ENCODE peak calls at places on chromosomes 13 and 19, in eight cellular contexts. C is stomach, O is mammary epithelial cell, F is neural crest cell, S is anterior cingulate cortex, J is left ventricle myocardium inferior, E is iPS DF 19.7, X is HEK293T. A is an unnamed sample.

GRCh38 chr19:3019211-3019854 is 9.7 kb downstream of the TLE2 start:
- DNase-seq in C (no peak), O (no peak), F (no peak), S (no peak), J (no peak), E (no peak), X (no peak), A (no peak)

GRCh38 chr13:109509154-109509905 is 277.1 kb downstream of the IRS2 start:
- DNase-seq in C (no peak), O (peak), F (no peak), S (no peak), J (no peak), E (no peak), X (no peak), A (no peak)

GRCh38 chr13:28434934-28435333 is 60.0 kb downstream of the FLT1 start:
- DNase-seq in C (no peak), O (no peak), F (no peak), S (no peak), J (no peak), E (no peak), X (no peak), A (no peak)

GRCh38 chr19:3057275-3057714 is 5.0 kb downstream of the TLE5 start:
- DNase-seq in C (peak), O (peak), F (no peak), S (peak), J (peak), E (no peak), X (no peak), A (peak)

GRCh38 chr13:107157272-107157671 is 589.3 kb upstream of the ARGLU1 start:
- DNase-seq in C (no peak), O (no peak), F (no peak), S (no peak), J (no peak), E (no peak), X (no peak), A (no peak)

GRCh38 chr13:29522044-29522685 is 73.3 kb downstream of the SLC7A1 start:
- DNase-seq in C (no peak), O (no peak), F (no peak), S (no peak), J (no peak), E (no peak), X (no peak), A (no peak)

GRCh38 chr19:54462713-54463530 is 656 bp downstream of the LENG9 start:
- DNase-seq in C (peak), O (peak), F (peak), S (peak), J (peak), E (no peak), X (no peak), A (peak)

GRCh38 chr13:99043700-99044300 is 65.9 kb upstream of the DOCK9 start:
- DNase-seq in C (no peak), O (no peak), F (no peak), S (no peak), J (no peak), E (no peak), X (no peak), A (no peak)

GRCh38 chr19:3644351-3645066 is 17.9 kb upstream of the CACTIN start:
- DNase-seq in C (peak), O (no peak), F (no peak), S (peak), J (no peak), E (no peak), X (no peak), A (no peak)

GRCh38 chr13:26499209-26499601 is 58.3 kb upstream of the WASF3 start:
- DNase-seq in C (no peak), O (no peak), F (no peak), S (no peak), J (no peak), E (no peak), X (no peak), A (no peak)

GRCh38 chr13:73103238-73103637 is 44.4 kb downstream of the KLF5 start:
- DNase-seq in C (no peak), O (no peak), F (no peak), S (no peak), J (no peak), E (no peak), X (no peak), A (no peak)

GRCh38 chr13:27751953-27752352 is 40.3 kb upstream of the GSX1 start:
- DNase-seq in C (no peak), O (no peak), F (no peak), S (no peak), J (no peak), E (no peak), X (no peak), A (no peak)

GRCh38 chr13:97252735-97253134 is 30.6 kb downstream of the MBNL2 start:
- DNase-seq in C (no peak), O (no peak), F (no peak), S (no peak), J (no peak), E (no peak), X (no peak), A (no peak)

GRCh38 chr19:33631628-33631995 is 9.9 kb downstream of the CHST8 start:
- DNase-seq in C (peak), O (no peak), F (no peak), S (no peak), J (no peak), E (no peak), X (no peak), A (no peak)

GRCh38 chr19:4182082-4182926 is at the start of the genes ANKRD24 and SIRT6:
- DNase-seq in C (peak), O (peak), F (peak), S (peak), J (peak), E (peak), X (peak), A (peak)

GRCh38 chr13:20363604-20364003 is 131.5 kb upstream of the GJB6 start:
- DNase-seq in C (no peak), O (no peak), F (no peak), S (no peak), J (no peak), E (no peak), X (no peak), A (no peak)

GRCh38 chr13:20945952-20946383 is 43.4 kb upstream of the XPO4 start:
- DNase-seq in C (no peak), O (no peak), F (no peak), S (no peak), J (peak), E (no peak), X (no peak), A (no peak)

GRCh38 chr13:49830721-49831120 is 38.2 kb upstream of the KPNA3 start:
- DNase-seq in C (no peak), O (no peak), F (no peak), S (no peak), J (no peak), E (no peak), X (no peak), A (no peak)

GRCh38 chr13:112733112-112733511 is 43.3 kb downstream of the ATP11A start:
- DNase-seq in C (no peak), O (no peak), F (no peak), S (no peak), J (no peak), E (peak), X (no peak), A (no peak)

GRCh38 chr19:7505682-7506384 is 10.1 kb upstream of the ZNF358 start:
- DNase-seq in C (no peak), O (no peak), F (peak), S (no peak), J (no peak), E (no peak), X (peak), A (no peak)

GRCh38 chr19:29092712-29093552 is 120.0 kb downstream of the UQCRFS1 start:
- DNase-seq in C (no peak), O (no peak), F (no peak), S (no peak), J (no peak), E (no peak), X (no peak), A (no peak)

GRCh38 chr13:51607165-51607564 is 22.9 kb downstream of the WDFY2 start:
- DNase-seq in C (no peak), O (no peak), F (no peak), S (no peak), J (no peak), E (no peak), X (no peak), A (no peak)

GRCh38 chr19:58557253-58558065 is 952 bp downstream of the UBE2M start:
- DNase-seq in C (no peak), O (no peak), F (no peak), S (no peak), J (peak), E (no peak), X (no peak), A (no peak)

GRCh38 chr19:12695997-12696365 is 450 bp downstream of the FBXW9 start:
- DNase-seq in C (no peak), O (no peak), F (no peak), S (no peak), J (no peak), E (no peak), X (no peak), A (no peak)

GRCh38 chr13:112171570-112171965 is 104.6 kb downstream of the SOX1 start:
- DNase-seq in C (no peak), O (no peak), F (no peak), S (no peak), J (no peak), E (no peak), X (no peak), A (no peak)

GRCh38 chr19:453606-454005 is 7.2 kb downstream of the SHC2 start:
- DNase-seq in C (no peak), O (no peak), F (no peak), S (no peak), J (no peak), E (no peak), X (no peak), A (no peak)

GRCh38 chr19:58409010-58409790 is 751 bp downstream of the ZNF584 start:
- DNase-seq in C (no peak), O (no peak), F (no peak), S (no peak), J (no peak), E (no peak), X (no peak), A (no peak)

GRCh38 chr19:42313096-42313839 is at the start of gene TMEM145:
- DNase-seq in C (peak), O (peak), F (peak), S (peak), J (no peak), E (no peak), X (peak), A (peak)

GRCh38 chr19:39408392-39409206 is 2.0 kb downstream of the ZFP36 start:
- DNase-seq in C (no peak), O (peak), F (no peak), S (no peak), J (no peak), E (no peak), X (no peak), A (no peak)

GRCh38 chr19:6521718-6522646 is 8.8 kb upstream of the TNFSF9 start:
- DNase-seq in C (peak), O (no peak), F (no peak), S (no peak), J (no peak), E (no peak), X (no peak), A (no peak)

GRCh38 chr19:29878973-29879654 is 62.9 kb upstream of the URI1 start:
- DNase-seq in C (no peak), O (peak), F (no peak), S (no peak), J (no peak), E (no peak), X (peak), A (no peak)

GRCh38 chr19:15551183-15552004 is 43.1 kb downstream of the CYP4F22 start:
- DNase-seq in C (peak), O (no peak), F (no peak), S (no peak), J (no peak), E (no peak), X (peak), A (no peak)

GRCh38 chr13:31965361-31966066 is 66.1 kb upstream of the FRY start:
- DNase-seq in C (no peak), O (peak), F (no peak), S (no peak), J (no peak), E (no peak), X (no peak), A (no peak)

GRCh38 chr13:90640976-90641375 is 706.5 kb upstream of the MIR17HG start:
- DNase-seq in C (no peak), O (peak), F (no peak), S (no peak), J (no peak), E (no peak), X (no peak), A (no peak)

GRCh38 chr13:35388456-35388855 is 88.0 kb downstream of the MAB21L1 start:
- DNase-seq in C (no peak), O (no peak), F (no peak), S (no peak), J (no peak), E (no peak), X (no peak), A (no peak)

GRCh38 chr13:112971288-112971643 is 2.3 kb downstream of the MCF2L start:
- DNase-seq in C (no peak), O (no peak), F (no peak), S (no peak), J (no peak), E (no peak), X (no peak), A (no peak)